ENCODE peak calls at places on chromosomes 11 and 22, in four cellular contexts. C is tibial artery, K is fibroblast of lung, L is heart right ventricle. Q is an unnamed sample.

GRCh38 chr11:101718406-101718805 is 134.6 kb upstream of the TRPC6 start:
- DNase-seq in C (no peak), K (peak), L (no peak), Q (no peak)

GRCh38 chr11:73358071-73358470 is 18.1 kb upstream of the RELT start:
- DNase-seq in C (no peak), K (peak), L (no peak), Q (no peak)

GRCh38 chr11:12147827-12148226 is 37.4 kb downstream of the MICAL2 start:
- DNase-seq in C (no peak), K (no peak), L (no peak), Q (no peak)

GRCh38 chr22:41915035-41915782 is at the start of gene SHISA8:
- DNase-seq in C (no peak), K (peak), L (no peak), Q (peak)

GRCh38 chr11:27770576-27770975 is 70.3 kb upstream of the BDNF start:
- DNase-seq in C (no peak), K (peak), L (no peak), Q (no peak)

GRCh38 chr11:19349340-19350025 is 108.7 kb upstream of the E2F8 start:
- DNase-seq in C (no peak), K (no peak), L (no peak), Q (no peak)

GRCh38 chr11:46277313-46277622 is 194 bp upstream of the CREB3L1 start:
- DNase-seq in C (peak), K (peak), L (peak), Q (peak)

GRCh38 chr22:38834215-38834953 is 9.4 kb downstream of the NPTXR start:
- DNase-seq in C (no peak), K (no peak), L (no peak), Q (no peak)

GRCh38 chr22:35728639-35729308 is 11.1 kb downstream of the APOL5 start:
- DNase-seq in C (no peak), K (no peak), L (no peak), Q (no peak)

GRCh38 chr11:111846640-111847039 is 24.7 kb downstream of the ALG9 start:
- DNase-seq in C (no peak), K (peak), L (no peak), Q (no peak)

GRCh38 chr11:29957406-29957805 is 59.4 kb downstream of the KCNA4 start:
- DNase-seq in C (no peak), K (no peak), L (no peak), Q (peak)

GRCh38 chr11:104799251-104799650 is 99.0 kb downstream of the CASP12 start:
- DNase-seq in C (no peak), K (no peak), L (no peak), Q (no peak)

GRCh38 chr11:71079795-71080194 is 172.6 kb downstream of the SHANK2 start:
- DNase-seq in C (no peak), K (no peak), L (no peak), Q (no peak)

GRCh38 chr11:16780698-16781550 is 42.5 kb downstream of the C11orf58 start:
- DNase-seq in C (no peak), K (no peak), L (no peak), Q (no peak)

GRCh38 chr11:101439488-101439887 is 144.3 kb downstream of the TRPC6 start:
- DNase-seq in C (no peak), K (no peak), L (no peak), Q (no peak)

GRCh38 chr11:74004694-74005615 is 3.9 kb downstream of the UCP3 start:
- DNase-seq in C (no peak), K (no peak), L (no peak), Q (no peak)

GRCh38 chr11:10749476-10749875 is 1.6 kb upstream of the CTR9 start:
- DNase-seq in C (no peak), K (no peak), L (no peak), Q (no peak)
- H3K27ac ChIP-seq in C (no peak), K (no peak), L (no peak), Q (no peak)

GRCh38 chr11:130448039-130448415 is 418 bp upstream of the ADAMTS15 start:
- DNase-seq in C (no peak), K (no peak), L (no peak), Q (no peak)
- H3K4me3 ChIP-seq in C (peak), K (peak), L (peak), Q (peak)

GRCh38 chr22:45285431-45286058 is 796 bp downstream of the UPK3A start:
- DNase-seq in C (no peak), K (no peak), L (no peak), Q (peak)
- H3K27ac ChIP-seq in C (no peak), K (no peak), L (no peak), Q (no peak)

DNA sequence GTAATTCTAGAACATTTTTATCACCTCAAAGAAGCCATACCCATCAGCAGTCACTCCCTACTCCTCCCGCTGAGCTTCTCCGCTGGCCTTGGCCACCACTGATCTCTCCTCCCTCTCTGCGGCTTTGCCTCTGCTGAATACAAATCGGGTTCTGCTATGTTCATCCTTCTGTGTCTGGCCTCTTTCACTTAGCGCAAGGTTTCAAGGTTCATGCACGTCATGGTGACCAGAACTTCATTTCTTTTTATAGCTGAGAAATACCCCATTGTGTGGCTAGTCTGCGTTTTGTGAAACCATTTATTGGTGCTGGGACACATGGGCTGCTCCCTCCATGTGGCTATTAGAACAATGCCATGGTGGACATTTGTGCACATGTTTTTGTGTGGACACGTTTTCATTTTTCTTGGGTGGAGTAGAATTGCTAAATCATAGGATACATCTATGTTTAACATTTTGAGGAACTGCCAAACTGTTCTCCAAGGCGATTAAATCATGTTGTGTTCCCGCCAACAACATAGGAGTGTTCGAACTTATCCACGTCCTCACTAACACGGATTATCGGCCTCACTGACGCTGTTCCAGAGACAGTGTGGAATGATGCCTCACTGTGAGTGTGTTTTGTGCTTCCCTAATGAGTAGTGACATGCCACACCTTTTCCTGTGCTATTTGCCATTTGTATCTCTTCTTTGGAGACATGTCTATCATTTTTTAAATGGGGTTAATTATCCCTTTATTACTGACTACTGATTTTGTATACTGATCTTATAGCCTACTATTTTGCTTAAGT is 24.2 kb upstream of the KRTAP5-6 start:
- DNase-seq in C (peak), K (no peak), L (no peak), Q (no peak)
- H3K4me3 ChIP-seq in C (no peak), K (no peak), L (no peak), Q (no peak)

GRCh38 chr22:46013460-46014416 is 36.8 kb upstream of the WNT7B start:
- DNase-seq in C (peak), K (peak), L (peak), Q (peak)

GRCh38 chr22:46012182-46012880 is 35.4 kb upstream of the WNT7B start:
- DNase-seq in C (no peak), K (no peak), L (no peak), Q (no peak)

GRCh38 chr22:46011627-46012181 is 34.7 kb upstream of the WNT7B start:
- DNase-seq in C (no peak), K (peak), L (no peak), Q (no peak)

GRCh38 chr22:46010951-46011626 is 34.1 kb upstream of the WNT7B start:
- DNase-seq in C (no peak), K (no peak), L (no peak), Q (no peak)

DNA sequence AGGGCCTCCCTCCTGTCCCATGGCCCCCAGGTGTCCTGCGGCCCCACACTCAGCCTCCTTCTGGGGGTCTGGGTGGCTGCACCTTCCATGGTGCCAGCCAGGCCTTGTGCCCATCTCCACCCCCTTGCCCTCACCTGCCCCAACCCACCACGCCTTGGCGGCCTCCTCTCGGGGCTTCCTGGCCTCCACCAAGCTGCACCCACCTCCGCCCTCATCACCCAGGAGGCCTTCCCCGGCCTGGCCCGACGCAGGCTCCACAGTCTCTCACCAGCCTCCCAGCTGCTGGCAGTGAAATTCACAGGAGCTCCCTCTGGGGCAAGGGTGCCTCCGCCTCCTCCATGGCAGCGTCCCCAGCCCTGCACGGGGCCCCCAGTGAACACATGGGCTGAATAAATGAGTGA is 35.9 kb upstream of the WNT7B start:
- DNase-seq in C (no peak), K (no peak), L (no peak), Q (no peak)
- H3K27ac ChIP-seq in C (peak), K (peak), L (peak), Q (peak)